ENCODE peak calls at places on chromosomes 6 and 20, in six cellular contexts. R, S, M, O, T and H are unnamed samples.
A peak's percentile ranks its signal among the peaks of the same experiment; 100 is the strongest.

GRCh38 chr6:33813960-33814662 is 10.3 kb upstream of the MLN start:
- DNase-seq in R (no peak), S (no peak), M (no peak), O (no peak), T (no peak), H (no peak)

GRCh38 chr6:139119553-139119952 is 15.3 kb upstream of the HECA start:
- DNase-seq in R (no peak), S (no peak), M (no peak), O (no peak), T (no peak), H (no peak)

GRCh38 chr6:9732056-9732455 is 682.8 kb downstream of the TFAP2A start:
- DNase-seq in R (no peak), S (no peak), M (no peak), O (no peak), T (no peak), H (no peak)

GRCh38 chr20:32052090-32052791 is at the start of gene HCK:
- DNase-seq in R (peak; percentile 50), S (no peak), M (peak; percentile 74), O (no peak), T (no peak), H (no peak)

GRCh38 chr20:25032478-25033183 is 25.3 kb downstream of the ACSS1 start:
- DNase-seq in R (no peak), S (peak; percentile 6), M (no peak), O (no peak), T (peak; percentile 67), H (no peak)

GRCh38 chr6:147906361-147906760 is 397.9 kb downstream of the SAMD5 start:
- DNase-seq in R (no peak), S (no peak), M (no peak), O (no peak), T (no peak), H (no peak)

GRCh38 chr6:14775528-14775927 is 470.3 kb upstream of the JARID2 start:
- DNase-seq in R (no peak), S (no peak), M (no peak), O (no peak), T (no peak), H (no peak)

GRCh38 chr6:40397287-40398033 is 189.7 kb downstream of the LRFN2 start:
- DNase-seq in R (no peak), S (no peak), M (no peak), O (no peak), T (no peak), H (no peak)

GRCh38 chr20:25083141-25083772 is 1.3 kb upstream of the VSX1 start:
- DNase-seq in R (no peak), S (no peak), M (no peak), O (no peak), T (no peak), H (no peak)

GRCh38 chr6:152364846-152365245 is 272.3 kb downstream of the SYNE1 start:
- DNase-seq in R (no peak), S (no peak), M (no peak), O (no peak), T (no peak), H (no peak)

GRCh38 chr20:60224914-60225313 is 266.7 kb downstream of the CDH26 start:
- DNase-seq in R (no peak), S (no peak), M (no peak), O (no peak), T (no peak), H (peak; percentile 30)

GRCh38 chr20:41533537-41534136 is 84.5 kb downstream of the CHD6 start:
- DNase-seq in R (no peak), S (no peak), M (no peak), O (no peak), T (no peak), H (no peak)

GRCh38 chr20:23205221-23205620 is 119.1 kb upstream of the CD93 start:
- DNase-seq in R (no peak), S (no peak), M (no peak), O (no peak), T (no peak), H (no peak)

GRCh38 chr20:62225820-62226635 is 6.0 kb upstream of the HRH3 start:
- DNase-seq in R (no peak), S (no peak), M (no peak), O (no peak), T (no peak), H (no peak)

GRCh38 chr20:45798935-45799642 is 7.3 kb downstream of the DNTTIP1 start:
- DNase-seq in R (peak; percentile 69), S (peak; percentile 40), M (peak; percentile 59), O (no peak), T (peak; percentile 61), H (peak; percentile 63)

GRCh38 chr6:11389977-11390376 is 147.6 kb upstream of the TMEM170B start:
- DNase-seq in R (no peak), S (no peak), M (peak; percentile 75), O (no peak), T (no peak), H (no peak)

GRCh38 chr6:81767163-81768000 is 14.9 kb upstream of the TENT5A start:
- DNase-seq in R (no peak), S (peak; percentile 78), M (peak; percentile 62), O (no peak), T (no peak), H (no peak)

GRCh38 chr6:118029967-118030366 is 122.9 kb downstream of the SLC35F1 start:
- DNase-seq in R (no peak), S (no peak), M (no peak), O (no peak), T (no peak), H (no peak)

GRCh38 chr20:382291-383115 is 1.9 kb downstream of the TRIB3 start:
- DNase-seq in R (no peak), S (no peak), M (no peak), O (no peak), T (no peak), H (no peak)

GRCh38 chr6:25354078-25354940 is 75.1 kb downstream of the CARMIL1 start:
- DNase-seq in R (no peak), S (peak; percentile 6), M (peak; percentile 51), O (no peak), T (no peak), H (no peak)

GRCh38 chr6:25363429-25363828 is 84.3 kb downstream of the CARMIL1 start:
- DNase-seq in R (no peak), S (no peak), M (no peak), O (no peak), T (no peak), H (no peak)

GRCh38 chr6:25360611-25361010 is 81.4 kb downstream of the CARMIL1 start:
- DNase-seq in R (no peak), S (peak; percentile 5), M (no peak), O (no peak), T (no peak), H (no peak)

GRCh38 chr6:25359891-25360290 is 80.7 kb downstream of the CARMIL1 start:
- DNase-seq in R (no peak), S (no peak), M (no peak), O (no peak), T (peak; percentile 16), H (no peak)

GRCh38 chr6:25359191-25359861 is 80.2 kb downstream of the CARMIL1 start:
- DNase-seq in R (no peak), S (peak; percentile 35), M (no peak), O (no peak), T (no peak), H (no peak)
- TF ChIP-seq CTCF in R (no peak), S (no peak), M (no peak), O (no peak), T (no peak), H (no peak)

DNA sequence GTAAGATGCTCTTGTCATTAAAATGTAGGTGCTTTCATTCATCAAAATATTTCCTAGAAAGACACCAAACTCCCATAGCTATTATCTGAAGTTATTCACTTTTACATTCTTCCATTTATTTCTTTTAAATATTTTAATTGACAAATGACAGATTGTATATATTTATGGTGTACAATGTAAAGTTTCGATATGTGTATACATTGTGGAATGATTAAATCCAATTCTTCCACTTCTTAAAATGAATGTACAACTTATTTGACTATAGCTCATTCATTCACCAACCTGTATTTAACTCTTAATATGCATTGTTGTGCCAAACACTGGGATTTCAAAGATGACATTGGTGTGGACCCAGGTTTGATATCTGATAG is 41.0 kb downstream of the CCN2 start:
- DNase-seq in R (no peak), S (no peak), M (no peak), O (no peak), T (no peak), H (no peak)
- TF ChIP-seq CTCF in R (no peak), S (no peak), M (no peak), O (no peak), T (no peak), H (peak; percentile 35)

DNA sequence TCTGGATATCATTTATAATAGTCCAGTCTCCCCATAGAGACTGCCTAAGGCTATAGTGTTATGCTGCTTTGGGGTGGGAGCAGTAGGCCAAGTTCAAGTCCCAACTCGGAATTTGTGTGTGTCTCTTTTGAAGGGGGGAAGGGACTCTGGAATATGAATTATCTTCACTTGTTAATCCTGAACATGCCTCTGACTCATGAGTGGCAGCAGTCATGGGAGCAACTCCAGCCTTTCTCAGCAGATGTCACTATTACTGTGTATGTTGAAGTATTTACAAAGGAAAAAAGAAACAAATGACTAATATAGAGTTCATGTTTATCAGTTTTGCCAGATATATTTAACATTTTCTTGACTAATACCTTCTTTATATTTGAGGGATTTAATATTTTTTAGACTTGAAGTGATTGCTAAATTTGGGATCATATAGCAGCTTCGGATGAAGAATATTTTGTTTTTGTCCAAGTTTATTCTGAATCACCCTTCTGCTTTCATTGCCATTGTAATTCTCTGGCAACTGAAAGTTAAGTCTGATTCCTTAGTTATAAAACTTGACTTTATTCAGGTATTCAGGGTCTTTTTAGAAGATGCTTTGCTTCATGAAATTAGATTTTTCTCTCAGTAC is 23.4 kb downstream of the FAM217A start:
- DNase-seq in R (no peak), S (peak; percentile 74), M (no peak), O (no peak), T (peak; percentile 52), H (no peak)
- TF ChIP-seq CTCF in R (no peak), S (peak; percentile 69), M (peak; percentile 18), O (no peak), T (peak; percentile 30), H (no peak)

GRCh38 chr20:40442181-40442963 is 246.7 kb downstream of the MAFB start:
- DNase-seq in R (no peak), S (peak; percentile 19), M (no peak), O (no peak), T (no peak), H (no peak)
- TF ChIP-seq CTCF in R (no peak), S (peak; percentile 22), M (peak; percentile 22), O (no peak), T (no peak), H (peak; percentile 38)

DNA sequence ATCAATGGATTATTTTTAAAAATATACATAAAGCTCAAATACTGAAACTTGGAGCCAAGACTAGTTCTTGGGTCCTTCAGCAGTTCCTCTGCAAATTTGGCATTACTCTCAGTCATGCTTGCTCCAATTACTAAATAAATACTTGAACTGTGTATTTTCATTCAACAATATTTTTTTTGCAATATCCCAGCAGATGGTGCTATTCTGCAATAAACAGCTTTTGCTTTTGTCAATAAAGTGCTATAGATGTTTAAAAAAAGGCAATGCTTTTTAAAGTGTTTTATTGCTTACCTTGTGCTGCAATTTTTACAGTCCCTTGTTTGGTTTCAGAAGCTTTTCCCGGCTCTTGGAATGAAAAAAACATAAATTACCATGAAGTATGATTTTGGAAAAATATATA is 243.4 kb downstream of the TRDN start:
- DNase-seq in R (peak; percentile 9), S (peak; percentile 49), M (no peak), O (no peak), T (no peak), H (no peak)
- TF ChIP-seq CTCF in R (peak; percentile 10), S (peak; percentile 39), M (no peak), O (no peak), T (peak; percentile 8), H (peak; percentile 22)